ENCODE peak calls at places on chromosomes 16 and 17, in four cellular contexts. B is tibial nerve, F is upper lobe of left lung, Y is SK-N-SH. M is an unnamed sample.

GRCh38 chr17:74125160-74125559 is 78.3 kb upstream of the RPL38 start:
- DNase-seq in B (no peak), F (no peak), Y (peak; percentile 57), M (no peak)

GRCh38 chr16:11257131-11257938 is 1.3 kb upstream of the SOCS1 start:
- DNase-seq in B (peak; percentile 86), F (peak; percentile 90), Y (peak; percentile 85), M (peak; percentile 86)

GRCh38 chr17:63534816-63535455 is 11.8 kb downstream of the KCNH6 start:
- DNase-seq in B (no peak), F (no peak), Y (peak; percentile 15), M (no peak)

GRCh38 chr17:67152824-67153223 is 92.2 kb downstream of the HELZ start:
- DNase-seq in B (no peak), F (no peak), Y (no peak), M (no peak)

GRCh38 chr17:37743875-37744632 is 805 bp downstream of the HNF1B start:
- DNase-seq in B (no peak), F (peak; percentile 46), Y (peak; percentile 41), M (peak; percentile 42)

GRCh38 chr17:933168-934083 is 46.1 kb downstream of the NXN start:
- DNase-seq in B (no peak), F (peak; percentile 90), Y (no peak), M (no peak)

GRCh38 chr17:44197980-44198720 is 1.5 kb downstream of the ATXN7L3 start:
- DNase-seq in B (peak; percentile 51), F (peak; percentile 59), Y (no peak), M (peak; percentile 49)

GRCh38 chr16:76639685-76640289 is 362.6 kb downstream of the CNTNAP4 start:
- DNase-seq in B (no peak), F (no peak), Y (peak; percentile 13), M (no peak)

GRCh38 chr16:68370921-68371651 is 60.3 kb downstream of the PRMT7 start:
- DNase-seq in B (no peak), F (no peak), Y (no peak), M (no peak)

GRCh38 chr17:81082177-81083073 is 47.5 kb downstream of the BAIAP2 start:
- DNase-seq in B (no peak), F (peak; percentile 85), Y (peak; percentile 74), M (no peak)

GRCh38 chr16:82649766-82650165 is 23.0 kb downstream of the CDH13 start:
- DNase-seq in B (no peak), F (no peak), Y (no peak), M (no peak)

GRCh38 chr16:6193718-6194117 is 1096.1 kb upstream of the EEF2KMT start:
- DNase-seq in B (no peak), F (no peak), Y (no peak), M (no peak)

GRCh38 chr16:88505405-88506082 is 52.5 kb downstream of the ZFPM1 start:
- DNase-seq in B (no peak), F (peak; percentile 42), Y (peak; percentile 90), M (peak; percentile 89)

GRCh38 chr16:15618392-15618791 is 24.6 kb downstream of the MARF1 start:
- DNase-seq in B (no peak), F (no peak), Y (no peak), M (no peak)

GRCh38 chr16:8885674-8886592 is 3.8 kb downstream of the LITAFD start:
- DNase-seq in B (no peak), F (no peak), Y (peak; percentile 69), M (peak; percentile 50)

GRCh38 chr16:89615596-89616090 is 2.2 kb downstream of the DPEP1 start:
- DNase-seq in B (no peak), F (no peak), Y (peak; percentile 87), M (peak; percentile 30)

GRCh38 chr16:16861546-16861945 is 482.6 kb downstream of the NPIPA7 start:
- DNase-seq in B (peak; percentile 45), F (peak; percentile 23), Y (peak; percentile 71), M (peak; percentile 49)

GRCh38 chr17:83072600-83073358 is 6.6 kb upstream of the METRNL start:
- DNase-seq in B (no peak), F (no peak), Y (no peak), M (no peak)

GRCh38 chr17:83074696-83075223 is 4.6 kb upstream of the METRNL start:
- DNase-seq in B (no peak), F (no peak), Y (no peak), M (no peak)

GRCh38 chr17:83075270-83075880 is 4.0 kb upstream of the METRNL start:
- DNase-seq in B (no peak), F (no peak), Y (no peak), M (no peak)

GRCh38 chr17:83071966-83072562 is 7.3 kb upstream of the METRNL start:
- DNase-seq in B (no peak), F (no peak), Y (no peak), M (no peak)

GRCh38 chr17:83073389-83074063 is 5.9 kb upstream of the METRNL start:
- DNase-seq in B (no peak), F (no peak), Y (no peak), M (peak; percentile 87)
- TF ChIP-seq EP300 in B (no peak), F (no peak), Y (no peak), M (no peak)

GRCh38 chr17:42286411-42287295 is 1.6 kb upstream of the STAT5A start:
- DNase-seq in B (peak; percentile 50), F (no peak), Y (peak; percentile 16), M (peak; percentile 24)
- H3K4me3 ChIP-seq in B (peak overlapping the region; percentile 58), F (peak overlapping the region; percentile 86), Y (no peak overlapping the region), M (no peak overlapping the region)

GRCh38 chr16:27236635-27237228 is 31.8 kb downstream of the NSMCE1 start:
- DNase-seq in B (no peak), F (no peak), Y (no peak), M (no peak)

GRCh38 chr16:27234171-27234570 is 30.8 kb downstream of the KDM8 start:
- DNase-seq in B (no peak), F (no peak), Y (no peak), M (no peak)

GRCh38 chr16:27234603-27235002 is 31.3 kb downstream of the KDM8 start:
- DNase-seq in B (no peak), F (no peak), Y (no peak), M (no peak)

GRCh38 chr16:27235938-27236245 is 32.6 kb downstream of the KDM8 start:
- DNase-seq in B (no peak), F (no peak), Y (no peak), M (no peak)

DNA sequence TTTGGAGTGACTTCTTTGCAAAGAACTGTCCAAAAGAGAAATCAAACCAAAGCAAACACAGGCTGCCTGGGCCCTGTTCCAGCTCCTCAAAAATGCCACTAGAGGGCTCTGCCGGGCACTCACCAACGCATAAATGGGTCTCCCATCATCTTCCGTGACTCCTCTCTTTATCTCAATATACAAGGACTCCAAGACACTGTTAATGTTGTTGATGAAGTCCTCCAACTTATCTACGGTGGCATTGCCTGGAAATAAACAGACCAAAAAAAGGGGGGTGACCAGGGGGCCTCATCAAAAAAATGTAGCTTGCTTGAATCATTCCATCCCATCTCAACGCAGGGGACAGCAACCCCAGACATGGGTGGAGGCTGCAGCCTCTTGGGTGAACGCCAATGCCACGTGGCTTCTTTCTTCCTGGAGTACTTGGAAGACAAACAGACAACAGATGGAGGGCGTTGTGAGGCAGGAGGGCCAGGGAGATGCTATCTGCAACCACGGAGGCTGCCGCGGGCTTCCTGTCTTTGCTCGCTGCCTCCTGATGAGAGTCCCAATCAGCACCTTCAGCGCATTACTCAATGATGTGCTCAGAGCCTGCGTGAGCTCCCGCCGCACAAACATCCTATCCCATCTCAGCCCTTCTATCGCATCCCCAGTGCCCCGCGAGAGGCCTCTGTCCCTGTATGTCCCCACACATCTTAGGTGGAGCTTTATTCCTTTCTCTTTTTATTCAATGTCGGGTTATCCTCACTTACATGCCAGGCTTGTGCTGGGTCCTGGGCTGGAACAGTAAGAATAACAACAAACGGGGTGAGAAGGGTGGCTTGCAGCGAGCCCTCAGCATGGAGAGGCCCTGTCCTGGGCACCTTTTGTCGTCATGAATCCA is 32.0 kb downstream of the KDM8 start:
- DNase-seq in B (peak; percentile 88), F (peak; percentile 88), Y (peak; percentile 71), M (peak; percentile 92)
- TF ChIP-seq EP300 in B (peak; percentile 24), F (no peak), Y (no peak), M (no peak)

DNA sequence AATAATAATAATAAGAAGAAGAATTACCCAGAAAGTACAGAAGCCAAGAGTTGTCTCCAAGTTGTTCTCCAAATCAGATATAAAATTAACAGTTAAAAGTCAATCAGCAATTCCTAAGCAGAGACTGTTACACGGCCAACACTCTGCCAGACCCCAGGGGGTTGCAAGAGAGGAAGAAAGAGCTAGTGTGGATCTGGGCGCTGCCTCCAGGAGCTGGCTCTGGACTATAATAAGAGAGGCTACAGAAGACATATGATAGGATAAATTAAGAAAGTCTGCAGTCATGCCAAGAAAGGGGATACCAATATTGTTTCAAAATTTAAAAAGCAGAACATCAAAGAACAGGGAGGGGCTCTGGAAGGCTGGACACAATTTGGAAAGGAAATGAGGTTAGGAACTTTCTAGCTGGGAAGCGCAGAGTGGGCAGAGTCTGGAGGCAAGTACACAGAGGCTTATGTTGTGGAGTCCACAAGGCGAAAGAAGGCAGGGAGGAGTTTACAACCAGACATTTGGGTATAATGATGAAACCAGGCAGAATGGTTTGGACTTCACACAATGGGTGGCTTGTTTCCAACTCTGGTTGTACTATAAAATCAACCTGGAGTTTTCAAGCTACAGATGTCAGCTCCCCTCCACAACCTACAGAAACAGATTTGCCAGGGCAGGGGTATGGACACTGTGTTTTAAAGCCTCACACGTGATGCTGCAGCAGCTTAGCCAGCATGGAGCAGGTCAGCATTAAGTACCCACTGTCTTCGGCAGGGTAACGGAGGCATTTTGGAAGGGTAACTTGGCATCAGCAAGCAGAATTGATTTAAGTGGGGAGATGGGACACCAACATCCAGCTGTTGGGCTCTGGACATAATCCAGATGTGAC is 49.4 kb downstream of the SLC39A11 start:
- DNase-seq in B (no peak), F (no peak), Y (peak; percentile 47), M (no peak)
- H3K4me3 ChIP-seq in B (no peak overlapping the region), F (no peak overlapping the region), Y (peak overlapping the region; percentile 16), M (no peak overlapping the region)

GRCh38 chr16:50692999-50693781 is at the start of gene NOD2:
- DNase-seq in B (no peak), F (peak; percentile 57), Y (peak; percentile 91), M (no peak)
- TF ChIP-seq EP300 in B (no peak), F (no peak), Y (no peak), M (no peak)

DNA sequence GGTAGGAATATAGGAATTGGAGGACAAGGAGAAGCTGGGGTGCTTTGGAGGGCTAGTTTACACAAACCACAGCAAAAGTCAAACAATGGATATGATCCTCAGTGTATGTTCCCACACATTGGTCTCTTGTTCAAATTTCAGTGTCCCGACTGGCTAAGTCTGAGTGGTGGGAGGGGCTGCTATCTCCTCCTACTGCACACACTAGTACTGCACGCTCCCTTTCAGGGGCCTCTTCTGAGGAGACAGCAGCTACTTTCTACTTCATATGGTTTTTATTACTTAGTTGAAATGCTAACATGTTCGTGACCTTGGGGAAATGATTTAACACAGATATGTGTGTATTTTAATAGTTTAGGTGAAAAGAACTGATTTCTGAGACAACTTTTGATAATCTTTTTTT is 18.8 kb upstream of the KRT10 start:
- DNase-seq in B (no peak), F (no peak), Y (no peak), M (no peak)
- H3K4me3 ChIP-seq in B (no peak overlapping the region), F (no peak overlapping the region), Y (no peak overlapping the region), M (no peak overlapping the region)

M was measured in transverse colon.